ENCODE peak calls at places on chromosomes 1 and 21, in four cellular contexts. S is A549, P is EL, E is NCI-H524. K is an unnamed sample.

GRCh38 chr1:183862967-183863366 is 58.0 kb downstream of the RGL1 start:
- DNase-seq in S (no peak), P (no peak), E (no peak), K (no peak)

GRCh38 chr1:193476748-193477147 is 290.3 kb upstream of the B3GALT2 start:
- DNase-seq in S (no peak), P (no peak), E (no peak), K (no peak)

GRCh38 chr1:18409609-18410237 is 71.0 kb upstream of the KLHDC7A start:
- DNase-seq in S (no peak), P (no peak), E (no peak), K (no peak)

GRCh38 chr1:17671314-17671705 is 83.8 kb upstream of the ACTL8 start:
- DNase-seq in S (no peak), P (no peak), E (peak; percentile 70), K (no peak)

GRCh38 chr1:71350805-71351204 is 270.0 kb upstream of the ZRANB2 start:
- DNase-seq in S (no peak), P (peak; percentile 27), E (no peak), K (no peak)

GRCh38 chr1:74522143-74522542 is 9.7 kb upstream of the LRRC53 start:
- DNase-seq in S (no peak), P (no peak), E (no peak), K (no peak)

GRCh38 chr1:222181191-222181590 is 366.7 kb downstream of the HHIPL2 start:
- DNase-seq in S (no peak), P (no peak), E (no peak), K (no peak)

GRCh38 chr1:29240400-29240837 is 4.1 kb downstream of the PTPRU start:
- DNase-seq in S (no peak), P (no peak), E (peak; percentile 59), K (no peak)

GRCh38 chr1:156228501-156228900 is 13.5 kb upstream of the BGLAP start:
- DNase-seq in S (no peak), P (no peak), E (no peak), K (no peak)

GRCh38 chr1:185281245-185281644 is 35.8 kb downstream of the IVNS1ABP start:
- DNase-seq in S (no peak), P (no peak), E (no peak), K (no peak)

GRCh38 chr1:51729824-51730284 is 113.0 kb downstream of the OSBPL9 start:
- DNase-seq in S (peak; percentile 33), P (peak; percentile 49), E (no peak), K (peak; percentile 89)

GRCh38 chr1:6587261-6588005 is 7.6 kb downstream of the ZBTB48 start:
- DNase-seq in S (no peak), P (no peak), E (no peak), K (no peak)

GRCh38 chr21:45153358-45154318 is 79.3 kb downstream of the ADARB1 start:
- DNase-seq in S (no peak), P (peak; percentile 72), E (no peak), K (peak; percentile 78)

GRCh38 chr21:24110846-24111245 is 1496.4 kb downstream of the MRPL39 start:
- DNase-seq in S (no peak), P (no peak), E (no peak), K (no peak)

GRCh38 chr21:33228455-33228854 is 1.3 kb upstream of the IFNAR2 start:
- DNase-seq in S (no peak), P (no peak), E (no peak), K (no peak)

GRCh38 chr1:206839857-206840256 is 25.6 kb upstream of the IL20 start:
- DNase-seq in S (no peak), P (peak; percentile 92), E (no peak), K (no peak)

GRCh38 chr1:204563324-204563723 is 47.1 kb downstream of the MDM4 start:
- DNase-seq in S (no peak), P (no peak), E (no peak), K (no peak)

GRCh38 chr21:45887121-45887611 is 94.4 kb upstream of the COL6A1 start:
- DNase-seq in S (no peak), P (no peak), E (peak; percentile 19), K (no peak)

GRCh38 chr1:87103099-87103498 is 188.7 kb downstream of the HS2ST1 start:
- DNase-seq in S (no peak), P (no peak), E (no peak), K (no peak)